ENCODE peak calls at places on chromosomes 3 and 15, in ten cellular contexts. Y is fibroblast of pulmonary artery, R is neural crest cell, A is GM04504, H is NB4, T is SHP77, D is mesenchymal stem cell, V is pons, J is RPMI7951, M is ELR. Z is an unnamed sample.

GRCh38 chr15:51342249-51342999 is 969 bp downstream of the GLDN start:
- DNase-seq in Y (no peak), R (no peak), A (no peak), H (no peak), T (no peak), D (no peak), V (no peak), J (no peak), M (no peak), Z (no peak)

GRCh38 chr15:49315543-49315942 is 107.5 kb upstream of the FGF7 start:
- DNase-seq in Y (no peak), R (no peak), A (no peak), H (no peak), T (no peak), D (no peak), V (peak), J (no peak), M (no peak), Z (no peak)

GRCh38 chr15:99696096-99696495 is 37.1 kb downstream of the LYSMD4 start:
- DNase-seq in Y (no peak), R (no peak), A (no peak), H (no peak), T (no peak), D (no peak), V (no peak), J (no peak), M (no peak), Z (no peak)

GRCh38 chr3:197023241-197023997 is 6.2 kb downstream of the MELTF start:
- DNase-seq in Y (no peak), R (no peak), A (no peak), H (peak), T (no peak), D (no peak), V (no peak), J (no peak), M (no peak), Z (no peak)

GRCh38 chr15:101176625-101177024 is 75.2 kb downstream of the CHSY1 start:
- DNase-seq in Y (peak), R (no peak), A (no peak), H (no peak), T (no peak), D (peak), V (no peak), J (no peak), M (peak), Z (no peak)

GRCh38 chr3:183022935-183023516 is 42.7 kb upstream of the DCUN1D1 start:
- DNase-seq in Y (no peak), R (no peak), A (no peak), H (no peak), T (no peak), D (no peak), V (no peak), J (no peak), M (no peak), Z (no peak)

GRCh38 chr15:64699767-64700388 is 75.5 kb downstream of the RBPMS2 start:
- DNase-seq in Y (peak), R (peak), A (no peak), H (no peak), T (no peak), D (peak), V (peak), J (peak), M (no peak), Z (no peak)

GRCh38 chr15:62126364-62126763 is 38.7 kb downstream of the C2CD4B start:
- DNase-seq in Y (no peak), R (no peak), A (no peak), H (no peak), T (no peak), D (no peak), V (no peak), J (no peak), M (no peak), Z (no peak)

GRCh38 chr3:159273608-159274007 is 471.8 kb downstream of the MFSD1 start:
- DNase-seq in Y (peak), R (peak), A (peak), H (peak), T (no peak), D (peak), V (no peak), J (peak), M (peak), Z (no peak)

GRCh38 chr15:36757189-36757814 is 177.9 kb downstream of the CDIN1 start:
- DNase-seq in Y (peak), R (no peak), A (no peak), H (peak), T (no peak), D (peak), V (no peak), J (peak), M (peak), Z (no peak)

GRCh38 chr3:11568503-11569155 is 75.1 kb downstream of the VGLL4 start:
- DNase-seq in Y (peak), R (no peak), A (peak), H (no peak), T (no peak), D (peak), V (peak), J (peak), M (peak), Z (peak)